ENCODE peak calls at places on chromosomes 4 and X, in six cellular contexts. One of them, this sample, is unnamed.
A peak's percentile ranks its signal among the peaks of the same experiment; 100 is the strongest.

GRCh38 chr4:123699823-123700822 is 303.5 kb downstream of the SPRY1 start:
- DNase-seq in mucosa of descending colon: no peak
- DNase-seq in foreskin fibroblast: peak; percentile 90
- DNase-seq in endothelial cell: no peak
- DNase-seq in ascending aorta: no peak
- DNase-seq in RWPE1: peak; percentile 20
- DNase-seq in this sample: no peak

GRCh38 chrX:24023972-24024664 is 2.9 kb downstream of the KLHL15 start:
- DNase-seq in mucosa of descending colon: no peak
- DNase-seq in foreskin fibroblast: peak; percentile 17
- DNase-seq in endothelial cell: no peak
- DNase-seq in ascending aorta: no peak
- DNase-seq in RWPE1: no peak
- DNase-seq in this sample: no peak

GRCh38 chrX:115892787-115893671 is 277.5 kb upstream of the AGTR2 start:
- DNase-seq in mucosa of descending colon: peak; percentile 57
- DNase-seq in foreskin fibroblast: peak; percentile 22
- DNase-seq in endothelial cell: no peak
- DNase-seq in ascending aorta: no peak
- DNase-seq in RWPE1: no peak
- DNase-seq in this sample: no peak

GRCh38 chrX:94524867-94525266 is 850.9 kb downstream of the FAM133A start:
- DNase-seq in mucosa of descending colon: no peak
- DNase-seq in foreskin fibroblast: no peak
- DNase-seq in endothelial cell: no peak
- DNase-seq in ascending aorta: no peak
- DNase-seq in RWPE1: no peak
- DNase-seq in this sample: no peak

GRCh38 chrX:124455966-124456365 is 109.6 kb downstream of the SH2D1A start:
- DNase-seq in mucosa of descending colon: no peak
- DNase-seq in foreskin fibroblast: no peak
- DNase-seq in endothelial cell: no peak
- DNase-seq in ascending aorta: no peak
- DNase-seq in RWPE1: no peak
- DNase-seq in this sample: no peak

GRCh38 chrX:96619588-96619987 is 65.1 kb upstream of the DIAPH2 start:
- DNase-seq in mucosa of descending colon: no peak
- DNase-seq in foreskin fibroblast: peak; percentile 28
- DNase-seq in endothelial cell: no peak
- DNase-seq in ascending aorta: no peak
- DNase-seq in RWPE1: no peak
- DNase-seq in this sample: no peak

GRCh38 chr4:110518889-110519490 is 43.0 kb downstream of the ENPEP start:
- DNase-seq in mucosa of descending colon: no peak
- DNase-seq in foreskin fibroblast: peak; percentile 62
- DNase-seq in endothelial cell: peak; percentile 52
- DNase-seq in ascending aorta: no peak
- DNase-seq in RWPE1: no peak
- DNase-seq in this sample: no peak

GRCh38 chr4:17718471-17718870 is 63.0 kb downstream of the FAM184B start:
- DNase-seq in mucosa of descending colon: no peak
- DNase-seq in foreskin fibroblast: no peak
- DNase-seq in endothelial cell: no peak
- DNase-seq in ascending aorta: no peak
- DNase-seq in RWPE1: no peak
- DNase-seq in this sample: no peak

GRCh38 chr4:109072595-109072994 is 229.9 kb downstream of the COL25A1 start:
- DNase-seq in mucosa of descending colon: no peak
- DNase-seq in foreskin fibroblast: peak; percentile 93
- DNase-seq in endothelial cell: no peak
- DNase-seq in ascending aorta: no peak
- DNase-seq in RWPE1: peak; percentile 15
- DNase-seq in this sample: no peak

GRCh38 chr4:2402053-2402452 is 16.4 kb downstream of the ZFYVE28 start:
- DNase-seq in mucosa of descending colon: peak; percentile 86
- DNase-seq in foreskin fibroblast: peak; percentile 78
- DNase-seq in endothelial cell: no peak
- DNase-seq in ascending aorta: no peak
- DNase-seq in RWPE1: no peak
- DNase-seq in this sample: no peak

GRCh38 chrX:38192007-38192625 is 28.6 kb downstream of the SRPX start:
- DNase-seq in mucosa of descending colon: no peak
- DNase-seq in foreskin fibroblast: peak; percentile 40
- DNase-seq in endothelial cell: peak; percentile 10
- DNase-seq in ascending aorta: no peak
- DNase-seq in RWPE1: peak; percentile 12
- DNase-seq in this sample: no peak

GRCh38 chrX:17596051-17596450 is 141.2 kb upstream of the SCML1 start:
- DNase-seq in mucosa of descending colon: no peak
- DNase-seq in foreskin fibroblast: no peak
- DNase-seq in endothelial cell: no peak
- DNase-seq in ascending aorta: no peak
- DNase-seq in RWPE1: peak; percentile 23
- DNase-seq in this sample: no peak

GRCh38 chr4:125317526-125317880 is 2.7 kb downstream of the FAT4 start:
- DNase-seq in mucosa of descending colon: peak; percentile 44
- DNase-seq in foreskin fibroblast: peak; percentile 82
- DNase-seq in endothelial cell: peak; percentile 47
- DNase-seq in ascending aorta: no peak
- DNase-seq in RWPE1: no peak
- DNase-seq in this sample: peak; percentile 11

GRCh38 chr4:110622841-110623709 is at the start of gene PITX2:
- DNase-seq in mucosa of descending colon: peak; percentile 93
- DNase-seq in foreskin fibroblast: peak; percentile 98
- DNase-seq in endothelial cell: peak; percentile 99
- DNase-seq in ascending aorta: no peak
- DNase-seq in RWPE1: peak; percentile 99
- DNase-seq in this sample: peak; percentile 86

GRCh38 chr4:762211-763190 is 56.9 kb downstream of the PCGF3 start:
- DNase-seq in mucosa of descending colon: peak; percentile 26
- DNase-seq in foreskin fibroblast: peak; percentile 51
- DNase-seq in endothelial cell: no peak
- DNase-seq in ascending aorta: no peak
- DNase-seq in RWPE1: no peak
- DNase-seq in this sample: no peak

GRCh38 chrX:138026211-138026610 is 460.3 kb downstream of the ZIC3 start:
- DNase-seq in mucosa of descending colon: no peak
- DNase-seq in foreskin fibroblast: no peak
- DNase-seq in endothelial cell: no peak
- DNase-seq in ascending aorta: no peak
- DNase-seq in RWPE1: no peak
- DNase-seq in this sample: peak; percentile 24

GRCh38 chr4:64545593-64545992 is 136.3 kb upstream of the TECRL start:
- DNase-seq in mucosa of descending colon: no peak
- DNase-seq in foreskin fibroblast: no peak
- DNase-seq in endothelial cell: no peak
- DNase-seq in ascending aorta: no peak
- DNase-seq in RWPE1: no peak
- DNase-seq in this sample: no peak

GRCh38 chrX:135927897-135928296 is 34.4 kb downstream of the SAGE1 start:
- DNase-seq in mucosa of descending colon: no peak
- DNase-seq in foreskin fibroblast: no peak
- DNase-seq in endothelial cell: no peak
- DNase-seq in ascending aorta: no peak
- DNase-seq in RWPE1: no peak
- DNase-seq in this sample: no peak

GRCh38 chrX:150421816-150422215 is 58.7 kb downstream of the MAMLD1 start:
- DNase-seq in mucosa of descending colon: no peak
- DNase-seq in foreskin fibroblast: no peak
- DNase-seq in endothelial cell: no peak
- DNase-seq in ascending aorta: no peak
- DNase-seq in RWPE1: no peak
- DNase-seq in this sample: no peak

GRCh38 chr4:55609393-55609821 is 17.4 kb upstream of the PDCL2 start:
- DNase-seq in mucosa of descending colon: no peak
- DNase-seq in foreskin fibroblast: peak; percentile 67
- DNase-seq in endothelial cell: no peak
- DNase-seq in ascending aorta: no peak
- DNase-seq in RWPE1: peak; percentile 91
- DNase-seq in this sample: no peak

GRCh38 chrX:65601530-65602281 is 65.7 kb upstream of the MSN start:
- DNase-seq in mucosa of descending colon: peak; percentile 78
- DNase-seq in foreskin fibroblast: peak; percentile 89
- DNase-seq in endothelial cell: peak; percentile 47
- DNase-seq in ascending aorta: peak; percentile 80
- DNase-seq in RWPE1: no peak
- DNase-seq in this sample: no peak

GRCh38 chr4:170884965-170885583 is 795.3 kb upstream of the AADAT start:
- DNase-seq in mucosa of descending colon: no peak
- DNase-seq in foreskin fibroblast: no peak
- DNase-seq in endothelial cell: no peak
- DNase-seq in ascending aorta: no peak
- DNase-seq in RWPE1: peak; percentile 4
- DNase-seq in this sample: no peak

GRCh38 chr4:27270435-27270834 is 409.8 kb downstream of the STIM2 start:
- DNase-seq in mucosa of descending colon: no peak
- DNase-seq in foreskin fibroblast: no peak
- DNase-seq in endothelial cell: no peak
- DNase-seq in ascending aorta: no peak
- DNase-seq in RWPE1: peak; percentile 2
- DNase-seq in this sample: no peak

GRCh38 chrX:130110379-130111219 is at the start of gene ELF4:
- DNase-seq in mucosa of descending colon: peak; percentile 77
- DNase-seq in foreskin fibroblast: peak; percentile 78
- DNase-seq in endothelial cell: no peak
- DNase-seq in ascending aorta: no peak
- DNase-seq in RWPE1: peak; percentile 71
- DNase-seq in this sample: peak; percentile 79

GRCh38 chr4:123168812-123169211 is 227.8 kb upstream of the SPRY1 start:
- DNase-seq in mucosa of descending colon: no peak
- DNase-seq in foreskin fibroblast: no peak
- DNase-seq in endothelial cell: no peak
- DNase-seq in ascending aorta: no peak
- DNase-seq in RWPE1: no peak
- DNase-seq in this sample: no peak

GRCh38 chr4:3788366-3788660 is 22.1 kb downstream of the ADRA2C start:
- DNase-seq in mucosa of descending colon: no peak
- DNase-seq in foreskin fibroblast: no peak
- DNase-seq in endothelial cell: no peak
- DNase-seq in ascending aorta: no peak
- DNase-seq in RWPE1: no peak
- DNase-seq in this sample: no peak

GRCh38 chr4:6204871-6205583 is 4.7 kb upstream of the JAKMIP1 start:
- DNase-seq in mucosa of descending colon: no peak
- DNase-seq in foreskin fibroblast: no peak
- DNase-seq in endothelial cell: no peak
- DNase-seq in ascending aorta: no peak
- DNase-seq in RWPE1: no peak
- DNase-seq in this sample: no peak

GRCh38 chr4:6205584-6205965 is 5.2 kb upstream of the JAKMIP1 start:
- DNase-seq in mucosa of descending colon: no peak
- DNase-seq in foreskin fibroblast: no peak
- DNase-seq in endothelial cell: no peak
- DNase-seq in ascending aorta: no peak
- DNase-seq in RWPE1: no peak
- DNase-seq in this sample: no peak

GRCh38 chr4:6205973-6206372 is 5.6 kb upstream of the JAKMIP1 start:
- DNase-seq in mucosa of descending colon: no peak
- DNase-seq in foreskin fibroblast: no peak
- DNase-seq in endothelial cell: no peak
- DNase-seq in ascending aorta: no peak
- DNase-seq in RWPE1: no peak
- DNase-seq in this sample: no peak

GRCh38 chr4:6201580-6202091 is 1.3 kb upstream of the JAKMIP1 start:
- DNase-seq in mucosa of descending colon: no peak
- DNase-seq in foreskin fibroblast: no peak
- DNase-seq in endothelial cell: no peak
- DNase-seq in ascending aorta: no peak
- DNase-seq in RWPE1: no peak
- DNase-seq in this sample: no peak

GRCh38 chr4:6204098-6204497 is 3.7 kb upstream of the JAKMIP1 start:
- DNase-seq in mucosa of descending colon: no peak
- DNase-seq in foreskin fibroblast: no peak
- DNase-seq in endothelial cell: no peak
- DNase-seq in ascending aorta: no peak
- DNase-seq in RWPE1: no peak
- DNase-seq in this sample: no peak
- TF ChIP-seq CTCF in mucosa of descending colon: no peak
- TF ChIP-seq CTCF in foreskin fibroblast: no peak
- TF ChIP-seq CTCF in endothelial cell: no peak
- TF ChIP-seq CTCF in ascending aorta: no peak
- TF ChIP-seq CTCF in RWPE1: no peak
- TF ChIP-seq CTCF in this sample: no peak

DNA sequence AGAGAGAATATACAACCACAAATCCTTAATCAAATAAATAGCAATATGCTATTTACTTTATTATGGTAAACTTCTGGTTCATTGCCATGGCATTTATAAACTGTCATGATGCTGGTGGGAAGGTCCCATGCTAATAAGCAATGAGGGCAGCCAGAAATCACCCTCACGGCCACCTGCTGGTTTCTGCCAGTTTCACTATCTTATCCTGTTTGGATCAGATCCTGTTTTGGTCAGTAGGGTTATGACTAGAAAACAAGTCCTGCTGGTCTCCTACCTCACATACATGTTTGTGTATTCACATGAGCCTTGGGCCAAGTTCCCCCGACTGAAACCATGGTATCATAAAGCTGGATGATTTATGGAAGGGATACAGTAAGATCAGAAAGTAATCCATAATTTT is 28.1 kb downstream of the XAGE5 start:
- DNase-seq in mucosa of descending colon: no peak
- DNase-seq in foreskin fibroblast: no peak
- DNase-seq in endothelial cell: no peak
- DNase-seq in ascending aorta: no peak
- DNase-seq in RWPE1: no peak
- DNase-seq in this sample: no peak
- TF ChIP-seq CTCF in mucosa of descending colon: no peak
- TF ChIP-seq CTCF in foreskin fibroblast: no peak
- TF ChIP-seq CTCF in endothelial cell: no peak
- TF ChIP-seq CTCF in ascending aorta: no peak
- TF ChIP-seq CTCF in RWPE1: no peak
- TF ChIP-seq CTCF in this sample: no peak

GRCh38 chrX:110847334-110847733 is 51.7 kb upstream of the CHRDL1 start:
- DNase-seq in mucosa of descending colon: no peak
- DNase-seq in foreskin fibroblast: peak; percentile 77
- DNase-seq in endothelial cell: peak; percentile 30
- DNase-seq in ascending aorta: no peak
- DNase-seq in RWPE1: peak; percentile 29
- DNase-seq in this sample: peak; percentile 46
- TF ChIP-seq CTCF in mucosa of descending colon: no peak
- TF ChIP-seq CTCF in foreskin fibroblast: no peak
- TF ChIP-seq CTCF in endothelial cell: peak; percentile 63
- TF ChIP-seq CTCF in ascending aorta: peak; percentile 68
- TF ChIP-seq CTCF in RWPE1: peak; percentile 42
- TF ChIP-seq CTCF in this sample: peak; percentile 41

DNA sequence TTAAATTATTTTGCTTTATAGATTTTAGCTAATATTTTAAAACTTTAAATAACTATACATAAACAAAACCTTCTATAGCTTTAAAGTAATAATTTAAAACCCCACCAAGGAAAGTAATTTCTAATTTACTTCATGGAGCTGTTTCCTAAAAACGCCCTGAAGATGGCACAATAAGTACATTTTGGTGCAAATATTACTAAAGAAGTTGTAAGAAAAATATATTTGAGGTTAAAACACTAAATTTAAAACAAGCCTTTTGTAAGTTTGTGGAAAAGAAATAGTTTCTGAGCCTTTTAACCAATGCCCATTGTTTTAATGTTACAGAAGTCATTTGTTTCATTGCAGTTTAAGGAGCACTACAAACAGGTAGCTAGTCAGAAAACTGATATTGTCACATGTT is 137.4 kb upstream of the AGA start:
- DNase-seq in mucosa of descending colon: no peak
- DNase-seq in foreskin fibroblast: peak; percentile 3
- DNase-seq in endothelial cell: no peak
- DNase-seq in ascending aorta: no peak
- DNase-seq in RWPE1: no peak
- DNase-seq in this sample: no peak
- TF ChIP-seq CTCF in mucosa of descending colon: no peak
- TF ChIP-seq CTCF in foreskin fibroblast: peak; percentile 17
- TF ChIP-seq CTCF in endothelial cell: no peak
- TF ChIP-seq CTCF in ascending aorta: peak; percentile 36
- TF ChIP-seq CTCF in RWPE1: peak; percentile 47
- TF ChIP-seq CTCF in this sample: peak; percentile 18